ENCODE peak calls at places on chromosome 13, in eight cellular contexts. A, V, J, Y, Z, B, Q and E are unnamed samples.

GRCh38 chr13:98476538-98476966 is 100.4 kb downstream of the STK24 start:
- DNase-seq in A (peak), V (no peak), J (no peak), Y (no peak), Z (no peak), B (peak), Q (peak), E (peak)

GRCh38 chr13:102799544-102800144 is 725 bp downstream of the BIVM start:
- DNase-seq in A (peak), V (peak), J (no peak), Y (no peak), Z (peak), B (peak), Q (peak), E (no peak)

GRCh38 chr13:51800456-51800855 is 3.5 kb downstream of the DHRS12 start:
- DNase-seq in A (no peak), V (no peak), J (no peak), Y (no peak), Z (no peak), B (no peak), Q (no peak), E (no peak)

GRCh38 chr13:48535791-48536190 is 2.9 kb upstream of the RCBTB2 start:
- DNase-seq in A (no peak), V (no peak), J (no peak), Y (no peak), Z (no peak), B (no peak), Q (no peak), E (no peak)

GRCh38 chr13:64127856-64128255 is 2712.2 kb upstream of the PCDH20 start:
- DNase-seq in A (no peak), V (no peak), J (no peak), Y (no peak), Z (no peak), B (no peak), Q (no peak), E (no peak)

GRCh38 chr13:48108106-48108505 is 13.2 kb upstream of the MED4 start:
- DNase-seq in A (no peak), V (no peak), J (no peak), Y (no peak), Z (no peak), B (no peak), Q (no peak), E (no peak)

GRCh38 chr13:38763446-38764381 is 76.8 kb downstream of the FREM2 start:
- DNase-seq in A (peak), V (no peak), J (no peak), Y (no peak), Z (no peak), B (no peak), Q (peak), E (no peak)

GRCh38 chr13:36084131-36084530 is 47.1 kb downstream of the DCLK1 start:
- DNase-seq in A (no peak), V (no peak), J (no peak), Y (no peak), Z (no peak), B (no peak), Q (no peak), E (no peak)

GRCh38 chr13:26558912-26559485 is 1.5 kb downstream of the WASF3 start:
- DNase-seq in A (no peak), V (no peak), J (no peak), Y (no peak), Z (no peak), B (no peak), Q (no peak), E (no peak)

GRCh38 chr13:46667687-46668281 is 114.8 kb downstream of the LRCH1 start:
- DNase-seq in A (no peak), V (no peak), J (no peak), Y (no peak), Z (no peak), B (no peak), Q (peak), E (no peak)

GRCh38 chr13:105672911-105673310 is 862.6 kb downstream of the EFNB2 start:
- DNase-seq in A (no peak), V (no peak), J (no peak), Y (no peak), Z (no peak), B (no peak), Q (no peak), E (no peak)

GRCh38 chr13:103953859-103954258 is 887.6 kb upstream of the SLC10A2 start:
- DNase-seq in A (no peak), V (no peak), J (no peak), Y (no peak), Z (no peak), B (no peak), Q (no peak), E (no peak)

GRCh38 chr13:114026128-114026880 is 52.4 kb upstream of the C13orf46 start:
- DNase-seq in A (no peak), V (no peak), J (no peak), Y (no peak), Z (peak), B (no peak), Q (no peak), E (no peak)

GRCh38 chr13:91017031-91017668 is 330.3 kb upstream of the MIR17HG start:
- DNase-seq in A (peak), V (no peak), J (no peak), Y (peak), Z (no peak), B (peak), Q (peak), E (no peak)

GRCh38 chr13:113275387-113275786 is 21.7 kb upstream of the LAMP1 start:
- DNase-seq in A (peak), V (peak), J (no peak), Y (peak), Z (no peak), B (no peak), Q (peak), E (no peak)

GRCh38 chr13:21516806-21517205 is 57.7 kb upstream of the ZDHHC20 start:
- DNase-seq in A (no peak), V (no peak), J (no peak), Y (no peak), Z (no peak), B (no peak), Q (no peak), E (no peak)

GRCh38 chr13:48775804-48776203 is 122.1 kb downstream of the CYSLTR2 start:
- DNase-seq in A (peak), V (no peak), J (no peak), Y (no peak), Z (no peak), B (no peak), Q (peak), E (no peak)

GRCh38 chr13:109755551-109755950 is 30.8 kb downstream of the IRS2 start:
- DNase-seq in A (no peak), V (no peak), J (no peak), Y (no peak), Z (no peak), B (no peak), Q (no peak), E (no peak)

GRCh38 chr13:50421457-50422130 is 406.4 kb downstream of the KCNRG start:
- DNase-seq in A (peak), V (no peak), J (no peak), Y (no peak), Z (no peak), B (no peak), Q (peak), E (no peak)

GRCh38 chr13:34967851-34968562 is 25.9 kb downstream of the NBEA start:
- DNase-seq in A (no peak), V (no peak), J (no peak), Y (no peak), Z (no peak), B (no peak), Q (no peak), E (no peak)

GRCh38 chr13:34430294-34430693 is 511.8 kb upstream of the NBEA start:
- DNase-seq in A (peak), V (no peak), J (no peak), Y (no peak), Z (no peak), B (no peak), Q (peak), E (no peak)

GRCh38 chr13:21541980-21542379 is 62.0 kb downstream of the MICU2 start:
- DNase-seq in A (no peak), V (no peak), J (no peak), Y (no peak), Z (no peak), B (no peak), Q (no peak), E (no peak)

GRCh38 chr13:109369357-109370052 is 416.9 kb downstream of the IRS2 start:
- DNase-seq in A (no peak), V (no peak), J (no peak), Y (no peak), Z (no peak), B (no peak), Q (no peak), E (no peak)

GRCh38 chr13:20301391-20302071 is 69.4 kb upstream of the GJB6 start:
- DNase-seq in A (no peak), V (no peak), J (peak), Y (no peak), Z (peak), B (no peak), Q (peak), E (no peak)

GRCh38 chr13:69820180-69820579 is 287.4 kb upstream of the ATXN8OS start:
- DNase-seq in A (no peak), V (no peak), J (no peak), Y (no peak), Z (no peak), B (no peak), Q (no peak), E (no peak)

GRCh38 chr13:108304170-108305068 is 34.9 kb downstream of the TNFSF13B start:
- DNase-seq in A (no peak), V (no peak), J (no peak), Y (no peak), Z (no peak), B (no peak), Q (no peak), E (no peak)

DNA sequence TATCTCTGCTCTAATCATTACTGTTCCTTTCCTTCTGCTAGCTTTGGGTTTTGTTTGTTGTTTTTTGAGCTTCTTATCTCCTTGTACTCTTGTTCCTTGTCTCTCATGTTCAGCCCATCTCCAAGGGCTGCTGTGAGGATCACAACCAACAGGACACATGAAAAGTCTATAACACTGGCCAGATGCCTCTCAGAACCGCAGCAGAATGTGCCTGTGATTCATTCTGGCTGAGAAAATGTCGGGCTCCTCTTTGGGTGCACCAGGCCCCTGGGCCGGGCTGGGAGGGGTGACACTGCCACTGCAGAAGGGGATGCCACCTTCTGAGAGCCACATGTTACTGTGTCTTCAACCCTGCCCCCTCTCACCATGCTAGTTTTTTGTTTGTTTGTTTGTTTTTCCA is 48.0 kb downstream of the GGACT start:
- DNase-seq in A (peak), V (peak), J (no peak), Y (peak), Z (no peak), B (no peak), Q (peak), E (no peak)
- H3K4me3 ChIP-seq in A (no peak), V (no peak), J (no peak), Y (no peak), Z (no peak), B (no peak), Q (no peak), E (no peak)

GRCh38 chr13:107133950-107134349 is 566.0 kb upstream of the ARGLU1 start:
- DNase-seq in A (no peak), V (no peak), J (no peak), Y (no peak), Z (no peak), B (no peak), Q (no peak), E (no peak)

GRCh38 chr13:107144432-107144831 is 576.5 kb upstream of the ARGLU1 start:
- DNase-seq in A (peak), V (no peak), J (no peak), Y (no peak), Z (no peak), B (no peak), Q (peak), E (no peak)

GRCh38 chr13:107141767-107142166 is 573.8 kb upstream of the ARGLU1 start:
- DNase-seq in A (no peak), V (no peak), J (no peak), Y (no peak), Z (no peak), B (no peak), Q (no peak), E (no peak)

GRCh38 chr13:107138987-107139386 is 571.0 kb upstream of the ARGLU1 start:
- DNase-seq in A (no peak), V (no peak), J (no peak), Y (no peak), Z (no peak), B (no peak), Q (no peak), E (no peak)

GRCh38 chr13:107138468-107138867 is 570.5 kb upstream of the ARGLU1 start:
- DNase-seq in A (no peak), V (no peak), J (no peak), Y (no peak), Z (no peak), B (no peak), Q (peak), E (no peak)
- TF ChIP-seq CTCF in A (no peak), V (no peak), J (no peak), Y (no peak), Z (no peak), B (no peak), Q (no peak), E (no peak)

DNA sequence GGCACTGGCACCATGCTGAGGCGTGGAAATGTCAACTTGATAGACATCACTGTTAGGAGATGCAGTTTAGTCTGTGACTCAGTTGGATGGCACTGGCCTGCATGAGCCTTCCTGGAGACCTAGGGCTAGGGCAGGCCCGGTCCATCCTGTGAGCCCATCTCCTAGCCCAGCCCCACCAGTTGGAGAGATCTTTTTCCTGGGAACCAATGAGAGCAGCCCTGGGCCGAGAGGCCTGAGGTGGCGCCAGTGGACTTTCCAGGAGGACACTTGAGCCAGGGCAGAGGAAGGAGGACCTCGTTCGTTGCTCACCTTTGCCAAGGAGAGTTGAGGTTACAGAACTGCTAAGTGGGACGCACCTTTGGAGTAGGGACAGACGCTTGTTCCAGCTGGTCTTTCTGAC is 100.5 kb upstream of the TEX29 start:
- DNase-seq in A (no peak), V (no peak), J (no peak), Y (no peak), Z (no peak), B (no peak), Q (no peak), E (no peak)
- H3K4me3 ChIP-seq in A (no peak), V (no peak), J (no peak), Y (no peak), Z (no peak), B (no peak), Q (no peak), E (no peak)

GRCh38 chr13:44575741-44576395 is at the start of gene TSC22D1:
- DNase-seq in A (peak), V (peak), J (peak), Y (peak), Z (peak), B (peak), Q (peak), E (no peak)
- TF ChIP-seq CTCF in A (no peak), V (no peak), J (no peak), Y (no peak), Z (no peak), B (no peak), Q (no peak), E (no peak)